ENCODE peak calls at places on chromosome 14, in nine cellular contexts. A is epithelial cell of esophagus, H is AG04450, C is suprapubic skin, X is mucosa of descending colon, R is GM12865, L is astrocyte of the cerebellum, J is heart left ventricle, U is cardiac muscle cell. K is an unnamed sample.

GRCh38 chr14:64718762-64719161 is 14.5 kb downstream of the PLEKHG3 start:
- DNase-seq in A (no peak), U (no peak), L (no peak), H (no peak), J (peak; percentile 24), R (no peak), C (peak; percentile 30), X (no peak), K (peak; percentile 40)

GRCh38 chr14:104530651-104531050 is 48.9 kb upstream of the C14orf180 start:
- DNase-seq in X (no peak), R (no peak), J (no peak), L (no peak), A (no peak), U (no peak), C (no peak), H (no peak), K (no peak)

GRCh38 chr14:67358914-67359313 is 690 bp downstream of the ATP6V1D start:
- DNase-seq in J (no peak), U (no peak), R (peak; percentile 3), A (peak; percentile 37), X (peak; percentile 14), C (no peak), L (no peak), H (no peak), K (no peak)

GRCh38 chr14:73452341-73453191 is 5.8 kb downstream of the NUMB start:
- DNase-seq in U (peak; percentile 96), H (peak; percentile 85), J (no peak), C (no peak), X (peak; percentile 25), A (peak; percentile 78), L (peak; percentile 61), R (peak; percentile 59), K (peak; percentile 84)

GRCh38 chr14:92760524-92760805 is 12.0 kb upstream of the LGMN start:
- DNase-seq in L (no peak), X (no peak), H (no peak), C (no peak), J (no peak), A (peak; percentile 47), R (no peak), U (no peak), K (no peak)

GRCh38 chr14:50395448-50395847 is 1.2 kb downstream of the CDKL1 start:
- DNase-seq in A (no peak), C (no peak), U (no peak), J (no peak), H (no peak), L (no peak), R (no peak), X (peak; percentile 55), K (no peak)

GRCh38 chr14:30855345-30856037 is 18.9 kb upstream of the COCH start:
- DNase-seq in R (peak; percentile 48), A (no peak), C (no peak), J (no peak), U (no peak), X (no peak), L (no peak), H (no peak), K (no peak)

GRCh38 chr14:103401223-103402214 is 16.3 kb downstream of the MARK3 start:
- DNase-seq in J (no peak), H (peak; percentile 39), R (peak; percentile 46), X (no peak), U (peak; percentile 73), C (no peak), L (no peak), A (peak; percentile 79), K (peak; percentile 91)

GRCh38 chr14:99524804-99525698 is 43.8 kb downstream of the CCNK start:
- DNase-seq in J (peak; percentile 40), U (peak; percentile 43), A (peak; percentile 60), R (no peak), L (no peak), H (no peak), C (no peak), X (peak; percentile 47), K (peak; percentile 55)

GRCh38 chr14:76955575-76956252 is 72.8 kb downstream of the IRF2BPL start:
- DNase-seq in X (no peak), L (no peak), H (no peak), J (peak; percentile 53), U (peak; percentile 33), A (peak; percentile 84), C (no peak), R (peak; percentile 75), K (peak; percentile 75)

GRCh38 chr14:21521526-21521925 is 4.6 kb downstream of the SALL2 start:
- DNase-seq in A (no peak), U (peak; percentile 82), J (no peak), H (no peak), X (no peak), R (no peak), C (no peak), L (no peak), K (peak; percentile 52)
- H3K4me3 ChIP-seq in A (no peak overlapping the region), U (no peak overlapping the region), J (no peak overlapping the region), H (no peak overlapping the region), X (no peak overlapping the region), R (no peak overlapping the region), C (no peak overlapping the region), L (no peak overlapping the region), K (no peak overlapping the region)

DNA sequence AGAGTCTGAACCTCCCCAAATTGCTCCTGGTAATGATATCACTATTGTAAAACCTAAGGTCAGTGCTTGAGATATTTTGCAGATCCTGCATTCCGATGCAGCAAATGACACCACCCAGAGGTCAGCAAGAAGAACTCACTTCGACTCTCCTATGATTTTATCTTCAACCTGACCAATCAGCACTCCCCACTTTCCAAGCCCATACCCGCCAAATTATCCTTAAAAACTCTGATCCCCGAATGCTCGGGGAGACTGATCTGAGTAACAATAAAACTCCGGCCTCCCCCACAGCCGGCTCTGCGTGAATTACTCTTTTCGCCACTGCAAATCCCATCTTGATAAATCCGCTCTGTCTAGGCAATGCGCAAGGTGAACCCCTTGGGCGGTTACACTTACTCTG is 1.2 kb downstream of the NPC2 start:
- DNase-seq in C (no peak), U (peak; percentile 44), J (no peak), R (peak; percentile 69), L (no peak), H (no peak), A (peak; percentile 51), X (peak; percentile 34), K (peak; percentile 55)
- TF ChIP-seq CTCF in C (no peak), U (peak; percentile 27), J (peak; percentile 12), R (peak; percentile 38), L (peak; percentile 29), H (peak; percentile 12), A (peak; percentile 39), X (no peak), K (no peak)

DNA sequence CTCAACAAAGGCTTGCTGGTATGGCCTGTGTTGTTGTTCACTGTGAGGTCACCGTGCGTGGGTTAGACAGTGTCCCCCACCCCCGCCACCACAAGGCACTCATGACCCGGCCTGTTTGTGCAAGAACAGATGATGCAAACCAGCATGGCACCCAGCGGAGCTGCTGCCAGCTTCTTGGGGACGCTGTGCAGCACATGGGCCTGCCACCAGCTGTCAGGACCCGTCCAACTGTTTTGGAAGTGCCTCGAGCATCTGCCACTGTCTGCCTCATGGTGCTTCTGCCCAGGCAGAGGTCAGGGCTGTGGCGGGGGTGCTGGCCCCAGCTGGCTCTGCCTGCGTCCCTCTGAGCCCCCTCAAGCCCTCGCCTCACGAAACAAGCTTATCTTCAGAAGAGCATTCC is 1.5 kb downstream of the ASB2 start:
- DNase-seq in L (no peak), U (no peak), A (no peak), J (peak; percentile 83), R (no peak), X (no peak), H (no peak), C (no peak), K (no peak)
- H3K4me3 ChIP-seq in L (no peak overlapping the region), U (no peak overlapping the region), A (no peak overlapping the region), J (peak overlapping the region; percentile 62), R (no peak overlapping the region), X (no peak overlapping the region), H (no peak overlapping the region), C (no peak overlapping the region), K (no peak overlapping the region)

GRCh38 chr14:106879241-106879640 is 1352.9 kb downstream of the TMEM121 start:
- DNase-seq in U (no peak), X (peak; percentile 76), J (no peak), R (peak; percentile 89), A (no peak), H (no peak), L (no peak), C (no peak), K (no peak)
- TF ChIP-seq CTCF in U (no peak), X (peak; percentile 48), J (no peak), R (peak; percentile 93), A (no peak), H (no peak), L (no peak), C (no peak), K (peak; percentile 42)

K was measured in fibroblast of villous mesenchyme.